ENCODE peak calls at places on chromosomes 13 and 19, in six cellular contexts. G, T, R, J, M and A are unnamed samples.
A peak's percentile ranks its signal among the peaks of the same experiment; 100 is the strongest.

GRCh38 chr13:52850396-52851152 is 2.1 kb upstream of the PCDH8 start:
- DNase-seq in G (no peak), T (peak; percentile 94), R (peak; percentile 72), J (no peak), M (peak; percentile 71), A (no peak)

GRCh38 chr13:108288741-108289140 is 19.2 kb downstream of the TNFSF13B start:
- DNase-seq in G (no peak), T (no peak), R (no peak), J (no peak), M (no peak), A (no peak)

GRCh38 chr13:21344662-21345176 is 114.4 kb downstream of the ZDHHC20 start:
- DNase-seq in G (no peak), T (no peak), R (no peak), J (no peak), M (no peak), A (peak; percentile 91)

GRCh38 chr13:43331676-43332075 is 308.3 kb downstream of the DNAJC15 start:
- DNase-seq in G (no peak), T (no peak), R (no peak), J (no peak), M (no peak), A (no peak)

GRCh38 chr13:111256946-111257345 is 63.5 kb upstream of the TEX29 start:
- DNase-seq in G (no peak), T (no peak), R (no peak), J (no peak), M (no peak), A (no peak)

GRCh38 chr13:26971990-26972888 is 199.4 kb downstream of the USP12 start:
- DNase-seq in G (no peak), T (peak; percentile 70), R (no peak), J (no peak), M (no peak), A (peak; percentile 55)

GRCh38 chr13:75936791-75937190 is 300.7 kb downstream of the LMO7 start:
- DNase-seq in G (no peak), T (no peak), R (no peak), J (no peak), M (no peak), A (no peak)

GRCh38 chr19:14363203-14364097 is 17.8 kb upstream of the ADGRE5 start:
- DNase-seq in G (peak; percentile 54), T (peak; percentile 88), R (peak; percentile 86), J (no peak), M (peak; percentile 93), A (no peak)

GRCh38 chr13:37288057-37288720 is 182.7 kb upstream of the CSNK1A1L start:
- DNase-seq in G (no peak), T (no peak), R (no peak), J (no peak), M (no peak), A (no peak)
- H3K4me3 ChIP-seq in G (no peak overlapping the region), T (no peak overlapping the region), R (no peak overlapping the region), J (no peak overlapping the region), M (no peak overlapping the region), A (no peak overlapping the region)

DNA sequence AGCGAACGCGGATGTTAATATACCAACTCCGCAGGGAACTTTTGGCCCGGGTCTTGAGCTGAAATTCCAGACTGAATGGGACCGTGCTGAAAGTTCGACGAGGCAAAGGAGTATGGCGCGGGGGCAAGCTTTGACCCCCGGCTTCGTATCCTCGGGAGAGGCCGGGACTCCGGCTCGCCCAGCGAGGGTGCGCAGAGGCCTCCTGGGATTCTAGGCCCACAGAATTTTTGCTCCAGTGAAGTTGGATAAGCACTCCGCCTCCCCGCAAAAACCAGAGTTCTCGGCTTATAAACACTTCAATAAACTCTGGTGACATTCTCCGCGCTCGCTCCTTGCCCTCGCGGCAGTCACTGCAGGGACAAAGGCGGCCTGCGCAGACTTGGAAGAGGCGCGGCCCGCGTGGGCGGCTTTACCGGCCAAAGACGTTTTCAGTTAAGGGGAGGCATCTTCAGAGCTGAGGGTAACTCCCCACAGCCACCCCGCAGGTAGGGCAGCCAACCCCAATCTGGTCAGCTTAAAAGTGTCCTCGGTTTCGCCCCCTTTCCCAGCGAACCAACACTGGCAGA is 112.6 kb downstream of the KCNRG start:
- DNase-seq in G (no peak), T (peak; percentile 68), R (no peak), J (no peak), M (no peak), A (no peak)
- H3K4me3 ChIP-seq in G (peak overlapping the region; percentile 9), T (peak overlapping the region; percentile 10), R (peak overlapping the region; percentile 100), J (peak overlapping the region; percentile 26), M (peak overlapping the region; percentile 39), A (peak overlapping the region; percentile 83)

DNA sequence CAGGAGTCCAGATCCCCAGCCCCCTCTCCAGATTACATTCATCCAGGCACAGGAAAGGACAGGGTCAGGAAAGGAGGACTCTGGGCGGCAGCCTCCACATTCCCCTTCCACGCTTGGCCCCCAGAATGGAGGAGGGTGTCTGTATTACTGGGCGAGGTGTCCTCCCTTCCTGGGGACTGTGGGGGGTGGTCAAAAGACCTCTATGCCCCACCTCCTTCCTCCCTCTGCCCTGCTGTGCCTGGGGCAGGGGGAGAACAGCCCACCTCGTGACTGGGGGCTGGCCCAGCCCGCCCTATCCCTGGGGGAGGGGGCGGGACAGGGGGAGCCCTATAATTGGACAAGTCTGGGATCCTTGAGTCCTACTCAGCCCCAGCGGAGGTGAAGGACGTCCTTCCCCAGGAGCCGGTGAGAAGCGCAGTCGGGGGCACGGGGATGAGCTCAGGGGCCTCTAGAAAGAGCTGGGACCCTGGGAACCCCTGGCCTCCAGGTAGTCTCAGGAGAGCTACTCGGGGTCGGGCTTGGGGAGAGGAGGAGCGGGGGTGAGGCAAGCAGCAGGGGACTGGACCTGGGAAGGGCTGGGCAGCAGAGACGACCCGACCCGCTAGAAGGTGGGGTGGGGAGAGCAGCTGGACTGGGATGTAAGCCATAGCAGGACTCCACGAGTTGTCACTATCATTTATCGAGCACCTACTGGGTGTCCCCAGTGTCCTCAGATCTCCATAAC is at the start of gene APOE:
- DNase-seq in G (no peak), T (peak; percentile 86), R (no peak), J (no peak), M (no peak), A (no peak)
- H3K4me3 ChIP-seq in G (peak within 1 kb of the TSS; percentile 48), T (peak within 1 kb of the TSS; percentile 95), R (peak within 1 kb of the TSS; percentile 36), J (peak within 1 kb of the TSS; percentile 6), M (no peak within 1 kb of the TSS), A (no peak within 1 kb of the TSS)

DNA sequence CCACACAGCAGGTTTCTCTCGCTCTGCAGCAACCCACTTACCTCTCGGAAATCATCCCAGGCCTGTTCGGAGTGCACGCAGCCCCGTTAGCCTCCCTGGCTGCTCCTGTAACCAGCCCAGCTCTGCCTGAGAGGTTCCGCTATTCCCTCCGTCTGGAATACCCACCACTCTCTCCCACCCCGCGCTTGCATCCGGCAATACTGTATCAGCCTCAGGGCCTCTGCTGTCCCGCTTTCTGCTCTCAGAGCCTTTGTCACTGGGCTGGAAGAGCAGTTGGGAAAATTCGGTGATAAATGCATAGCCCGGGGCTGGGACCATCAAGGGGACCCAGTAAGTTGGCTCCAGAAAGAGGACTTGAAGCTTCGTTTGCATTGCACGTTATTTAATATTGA is 759 bp upstream of the TLE6 start:
- DNase-seq in G (no peak), T (no peak), R (no peak), J (no peak), M (no peak), A (no peak)
- H3K4me3 ChIP-seq in G (peak overlapping the region; percentile 57), T (peak overlapping the region; percentile 43), R (peak overlapping the region; percentile 74), J (peak overlapping the region; percentile 61), M (peak overlapping the region; percentile 43), A (peak overlapping the region; percentile 80)

GRCh38 chr13:73777134-73777533 is 357.1 kb downstream of the KLF12 start:
- DNase-seq in G (no peak), T (no peak), R (no peak), J (no peak), M (no peak), A (no peak)
- H3K4me3 ChIP-seq in G (no peak overlapping the region), T (no peak overlapping the region), R (no peak overlapping the region), J (no peak overlapping the region), M (no peak overlapping the region), A (no peak overlapping the region)